ENCODE peak calls at places on chromosomes 5 and 9, in five cellular contexts. F is DMS79 treated with DMSO at 0.1 percent for 48 hours; R is activated CD8-positive, alpha-beta memory T cell treated with anti-CD3 and anti-CD28 coated beads for 48 hours; U is lung; L is body of pancreas. K is an unnamed sample.

GRCh38 chr5:87002485-87002884 is 265.2 kb upstream of the RASA1 start:
- DNase-seq in F (no peak), R (no peak), U (no peak), L (no peak), K (no peak)

GRCh38 chr9:89888677-89889076 is 283.9 kb downstream of the GADD45G start:
- DNase-seq in F (no peak), R (no peak), U (no peak), L (no peak), K (no peak)

GRCh38 chr9:81183763-81184162 is 505.6 kb downstream of the TLE1 start:
- DNase-seq in F (no peak), R (no peak), U (no peak), L (no peak), K (peak)

GRCh38 chr5:169696621-169697517 is 59.8 kb downstream of the DOCK2 start:
- DNase-seq in F (no peak), R (no peak), U (no peak), L (no peak), K (peak)

GRCh38 chr5:34001231-34001935 is 6.5 kb downstream of the AMACR start:
- DNase-seq in F (peak), R (no peak), U (peak), L (peak), K (no peak)

GRCh38 chr5:172283020-172283861 is at the start of gene UBTD2:
- DNase-seq in F (peak), R (no peak), U (peak), L (peak), K (peak)

GRCh38 chr9:19375536-19375935 is 4.5 kb downstream of the RPS6 start:
- DNase-seq in F (no peak), R (no peak), U (no peak), L (no peak), K (no peak)

GRCh38 chr5:14380712-14381111 is 200.9 kb upstream of the OTULINL start:
- DNase-seq in F (no peak), R (no peak), U (no peak), L (no peak), K (no peak)

GRCh38 chr5:10250804-10251276 is 760 bp downstream of the CCT5 start:
- DNase-seq in F (no peak), R (no peak), U (no peak), L (no peak), K (peak)

GRCh38 chr5:179284751-179285191 is 60.5 kb downstream of the ADAMTS2 start:
- DNase-seq in F (peak), R (no peak), U (no peak), L (no peak), K (peak)